ENCODE peak calls at places on chromosome 12, in five cellular contexts. L, A, O, D and K are unnamed samples.

GRCh38 chr12:111424189-111424792 is 18.6 kb downstream of the SH2B3 start:
- DNase-seq in L (no peak), A (no peak), O (no peak), D (no peak), K (no peak)

GRCh38 chr12:69684472-69684871 is 14.6 kb downstream of the BEST3 start:
- DNase-seq in L (no peak), A (no peak), O (no peak), D (no peak), K (no peak)

GRCh38 chr12:5912437-5913334 is 32.4 kb downstream of the ANO2 start:
- DNase-seq in L (no peak), A (peak), O (no peak), D (no peak), K (no peak)

GRCh38 chr12:21248679-21249078 is 86.0 kb downstream of the SLCO1A2 start:
- DNase-seq in L (no peak), A (peak), O (no peak), D (no peak), K (no peak)

GRCh38 chr12:102120886-102121285 is 903 bp downstream of the PARPBP start:
- DNase-seq in L (peak), A (peak), O (no peak), D (no peak), K (no peak)

GRCh38 chr12:58071994-58072393 is 130.6 kb downstream of the ATP23 start:
- DNase-seq in L (no peak), A (no peak), O (no peak), D (no peak), K (no peak)

GRCh38 chr12:7099290-7099996 is 7.2 kb upstream of the C1R start:
- DNase-seq in L (no peak), A (no peak), O (no peak), D (no peak), K (no peak)

GRCh38 chr12:56336361-56337167 is 2.1 kb upstream of the IL23A start:
- DNase-seq in L (no peak), A (peak), O (no peak), D (no peak), K (no peak)

GRCh38 chr12:26576266-26576665 is 256.7 kb downstream of the ITPR2 start:
- DNase-seq in L (no peak), A (no peak), O (no peak), D (no peak), K (no peak)

GRCh38 chr12:130952106-130952505 is 1.6 kb upstream of the ADGRD1 start:
- DNase-seq in L (no peak), A (no peak), O (no peak), D (no peak), K (no peak)

GRCh38 chr12:103114296-103115055 is 157.0 kb downstream of the ASCL1 start:
- DNase-seq in L (no peak), A (no peak), O (no peak), D (no peak), K (no peak)

GRCh38 chr12:108304633-108305032 is 34.5 kb downstream of the CMKLR1 start:
- DNase-seq in L (no peak), A (peak), O (no peak), D (no peak), K (no peak)

GRCh38 chr12:6752181-6752930 is 585 bp downstream of the MLF2 start:
- DNase-seq in L (no peak), A (peak), O (peak), D (peak), K (no peak)

GRCh38 chr12:90808568-90808967 is 146.4 kb downstream of the CCER1 start:
- DNase-seq in L (no peak), A (no peak), O (no peak), D (no peak), K (no peak)

GRCh38 chr12:52347016-52347415 is 20.3 kb downstream of the KRT85 start:
- DNase-seq in L (no peak), A (no peak), O (no peak), D (no peak), K (no peak)

GRCh38 chr12:26164118-26164517 is 31.3 kb upstream of the SSPN start:
- DNase-seq in L (no peak), A (no peak), O (no peak), D (no peak), K (no peak)

GRCh38 chr12:89073027-89073398 is 279.3 kb downstream of the DUSP6 start:
- DNase-seq in L (peak), A (no peak), O (no peak), D (no peak), K (peak)

GRCh38 chr12:122888232-122888752 is 7.6 kb downstream of the VPS37B start:
- DNase-seq in L (peak), A (peak), O (no peak), D (peak), K (peak)

GRCh38 chr12:3740840-3741239 is 12.1 kb downstream of the CRACR2A start:
- DNase-seq in L (no peak), A (no peak), O (no peak), D (no peak), K (no peak)

GRCh38 chr12:128637616-128638606 is 185.8 kb downstream of the SLC15A4 start:
- DNase-seq in L (no peak), A (no peak), O (no peak), D (no peak), K (peak)

GRCh38 chr12:47397664-47398281 is 308.1 kb downstream of the RPAP3 start:
- DNase-seq in L (no peak), A (peak), O (no peak), D (no peak), K (no peak)

GRCh38 chr12:7678744-7679143 is 13.0 kb upstream of the APOBEC1 start:
- DNase-seq in L (no peak), A (no peak), O (no peak), D (no peak), K (no peak)

GRCh38 chr12:108640802-108641445 is 7.2 kb upstream of the SELPLG start:
- DNase-seq in L (no peak), A (no peak), O (no peak), D (peak), K (no peak)

GRCh38 chr12:104458645-104459555 is 2.2 kb downstream of the CHST11 start:
- DNase-seq in L (no peak), A (peak), O (no peak), D (peak), K (no peak)

GRCh38 chr12:124620606-124621295 is 53.3 kb upstream of the NCOR2 start:
- DNase-seq in L (no peak), A (no peak), O (no peak), D (no peak), K (peak)

GRCh38 chr12:49838973-49839633 is 3.8 kb downstream of the BCDIN3D start:
- DNase-seq in L (no peak), A (peak), O (no peak), D (no peak), K (no peak)

GRCh38 chr12:111197545-111197944 is 171.3 kb downstream of the PHETA1 start:
- DNase-seq in L (no peak), A (peak), O (no peak), D (no peak), K (no peak)

GRCh38 chr12:19440916-19441315 is 1.6 kb downstream of the AEBP2 start:
- DNase-seq in L (no peak), A (no peak), O (no peak), D (no peak), K (no peak)

GRCh38 chr12:90695415-90695814 is 259.6 kb downstream of the CCER1 start:
- DNase-seq in L (no peak), A (no peak), O (no peak), D (no peak), K (no peak)

GRCh38 chr12:27710592-27711311 is at the start of gene MRPS35:
- DNase-seq in L (peak), A (peak), O (peak), D (peak), K (peak)

GRCh38 chr12:51911307-51911706 is 4.0 kb downstream of the ACVRL1 start:
- DNase-seq in L (no peak), A (no peak), O (no peak), D (no peak), K (no peak)

GRCh38 chr12:31362115-31362758 is 36.3 kb upstream of the SINHCAF start:
- DNase-seq in L (no peak), A (peak), O (no peak), D (no peak), K (no peak)

GRCh38 chr12:56104815-56105476 is 587 bp downstream of the PA2G4 start:
- DNase-seq in L (no peak), A (peak), O (no peak), D (no peak), K (no peak)

GRCh38 chr12:57939291-57939690 is 2.1 kb upstream of the ATP23 start:
- DNase-seq in L (no peak), A (no peak), O (no peak), D (no peak), K (no peak)

GRCh38 chr12:52278931-52279682 is 4.7 kb downstream of the KRT86 start:
- DNase-seq in L (no peak), A (peak), O (peak), D (peak), K (no peak)

GRCh38 chr12:74890237-74890599 is 319.4 kb downstream of the KCNC2 start:
- DNase-seq in L (peak), A (peak), O (no peak), D (no peak), K (peak)

GRCh38 chr12:56129210-56129691 is 1.2 kb downstream of the ESYT1 start:
- DNase-seq in L (no peak), A (peak), O (no peak), D (peak), K (no peak)

DNA sequence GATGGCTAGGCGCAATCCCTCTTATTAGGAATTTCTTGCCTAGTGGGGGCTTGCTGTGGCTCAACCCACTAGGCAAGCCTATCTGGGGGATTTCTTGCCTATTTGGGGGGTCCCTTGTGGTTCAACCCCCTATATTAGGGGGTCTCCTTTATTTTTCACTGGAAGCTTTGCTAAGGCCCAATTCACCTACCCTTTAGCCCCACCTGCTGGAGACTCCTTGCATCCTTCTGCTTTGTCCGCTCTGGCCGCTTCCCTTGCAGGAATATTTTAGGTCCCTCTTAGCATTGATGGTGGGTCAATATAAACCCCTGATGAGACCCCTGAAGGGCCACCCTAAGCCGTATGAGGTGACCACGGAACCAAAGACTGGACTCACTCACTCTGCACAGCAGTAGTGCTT is 1552.1 kb downstream of the AACS start:
- DNase-seq in L (no peak), A (peak), O (no peak), D (no peak), K (no peak)
- TF ChIP-seq CTCF in L (peak), A (peak), O (peak), D (peak), K (peak)

GRCh38 chr12:118302053-118302452 is 70.7 kb downstream of the TAOK3 start:
- DNase-seq in L (peak), A (no peak), O (no peak), D (no peak), K (no peak)

GRCh38 chr12:118304093-118304492 is 68.6 kb downstream of the TAOK3 start:
- DNase-seq in L (no peak), A (no peak), O (no peak), D (no peak), K (no peak)

GRCh38 chr12:118311666-118312065 is 61.0 kb downstream of the TAOK3 start:
- DNase-seq in L (no peak), A (no peak), O (no peak), D (no peak), K (no peak)

GRCh38 chr12:118310320-118310719 is 62.4 kb downstream of the TAOK3 start:
- DNase-seq in L (no peak), A (no peak), O (no peak), D (no peak), K (no peak)

GRCh38 chr12:118307069-118307954 is 65.4 kb downstream of the TAOK3 start:
- DNase-seq in L (peak), A (no peak), O (no peak), D (no peak), K (peak)
- H3K4me3 ChIP-seq in L (peak), A (no peak), O (no peak), D (peak), K (peak)

GRCh38 chr12:43728117-43728516 is 30.5 kb downstream of the PUS7L start:
- DNase-seq in L (no peak), A (no peak), O (no peak), D (no peak), K (no peak)
- TF ChIP-seq CTCF in L (peak), A (peak), O (peak), D (peak), K (no peak)

GRCh38 chr12:115570271-115570777 is 707.2 kb downstream of the MED13L start:
- DNase-seq in L (no peak), A (no peak), O (no peak), D (no peak), K (no peak)
- H3K4me3 ChIP-seq in L (no peak), A (no peak), O (peak), D (no peak), K (no peak)

GRCh38 chr12:4763549-4763948 is 43.3 kb downstream of the GALNT8 start:
- DNase-seq in L (no peak), A (peak), O (no peak), D (no peak), K (no peak)
- TF ChIP-seq CTCF in L (peak), A (peak), O (no peak), D (no peak), K (no peak)

DNA sequence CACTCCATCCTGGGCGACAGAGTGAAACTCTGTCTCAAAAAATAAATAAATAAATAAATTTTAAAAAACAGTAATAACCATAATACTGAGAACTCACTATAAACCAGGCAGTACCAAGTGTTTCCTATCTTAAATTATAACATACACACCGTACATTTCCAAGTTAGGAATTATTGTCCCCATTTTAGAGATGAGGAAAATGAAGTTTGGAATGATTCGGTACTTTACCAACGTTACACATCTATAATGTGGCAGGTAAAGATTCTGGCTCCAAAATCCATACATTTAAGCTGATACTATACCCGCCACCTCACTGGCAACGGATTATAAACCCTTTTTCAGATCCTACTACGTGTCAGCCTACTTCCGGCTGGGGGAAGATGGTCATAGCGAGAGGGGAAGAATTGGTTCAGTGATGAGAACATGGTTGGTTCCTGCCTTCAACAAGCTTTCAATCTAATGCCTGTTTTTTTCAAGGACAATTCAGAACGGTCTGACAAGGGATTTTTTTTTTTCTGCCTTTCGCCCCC is 105.9 kb upstream of the ATF7IP start:
- DNase-seq in L (no peak), A (no peak), O (no peak), D (no peak), K (no peak)
- H3K4me3 ChIP-seq in L (no peak), A (no peak), O (peak), D (no peak), K (no peak)

GRCh38 chr12:114508529-114509129 is 102.7 kb upstream of the TBX5 start:
- DNase-seq in L (peak), A (peak), O (peak), D (peak), K (peak)

DNA sequence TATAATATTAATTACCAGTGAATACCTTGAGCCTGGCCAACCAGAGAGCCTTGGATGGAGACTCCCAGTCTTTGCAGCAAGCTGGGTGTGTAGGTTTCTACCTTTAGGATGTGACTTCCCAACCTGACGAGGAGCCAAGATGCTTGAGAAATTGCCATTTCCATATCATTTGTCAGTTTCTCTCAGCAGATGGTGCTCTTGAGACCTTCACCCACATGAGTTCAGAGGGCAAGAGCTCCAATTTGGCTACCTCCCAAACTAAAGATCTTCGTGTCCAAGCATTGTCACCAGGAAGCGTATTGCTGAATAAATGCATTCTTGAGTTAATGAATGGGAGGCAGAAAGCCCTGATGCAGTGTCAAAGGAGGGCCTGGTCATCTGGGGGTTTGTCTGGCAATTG is 106.4 kb upstream of the TBX5 start:
- DNase-seq in L (no peak), A (peak), O (no peak), D (no peak), K (no peak)
- TF ChIP-seq CTCF in L (no peak), A (peak), O (no peak), D (no peak), K (no peak)

GRCh38 chr12:53391667-53392244 is 11.8 kb downstream of the SP1 start:
- DNase-seq in L (no peak), A (no peak), O (no peak), D (no peak), K (no peak)

GRCh38 chr12:53383258-53383657 is 3.3 kb downstream of the SP1 start:
- DNase-seq in L (no peak), A (no peak), O (no peak), D (no peak), K (no peak)

GRCh38 chr12:53389702-53390101 is 9.7 kb downstream of the SP1 start:
- DNase-seq in L (no peak), A (no peak), O (no peak), D (no peak), K (no peak)

DNA sequence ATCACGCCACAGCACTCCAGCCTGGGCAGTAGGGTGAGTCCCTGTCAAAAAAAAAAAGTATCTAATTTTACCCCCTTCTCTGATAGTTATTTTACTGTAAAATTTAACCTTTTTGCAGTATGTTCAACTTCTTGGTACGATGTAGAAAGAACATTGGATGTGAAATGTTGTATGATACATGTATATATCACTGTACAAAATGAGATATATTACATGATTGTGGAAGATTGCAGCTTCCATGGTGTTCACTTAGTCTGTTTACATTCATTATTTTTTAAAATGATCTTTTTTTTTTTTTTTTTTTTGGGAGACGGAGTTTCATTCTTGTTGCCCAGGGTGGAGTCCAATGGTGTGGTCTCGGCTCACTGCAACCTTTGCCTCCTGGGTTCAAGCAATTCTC is 9.0 kb downstream of the SP1 start:
- DNase-seq in L (no peak), A (no peak), O (no peak), D (no peak), K (no peak)
- H3K4me3 ChIP-seq in L (no peak), A (no peak), O (no peak), D (peak), K (no peak)

GRCh38 chr12:14514946-14515345 is 52.7 kb downstream of the PLBD1 start:
- DNase-seq in L (no peak), A (no peak), O (no peak), D (no peak), K (peak)

GRCh38 chr12:14514154-14514842 is 53.4 kb downstream of the PLBD1 start:
- DNase-seq in L (peak), A (peak), O (no peak), D (no peak), K (peak)

GRCh38 chr12:14505626-14506596 is 61.8 kb downstream of the PLBD1 start:
- DNase-seq in L (no peak), A (no peak), O (no peak), D (no peak), K (no peak)

DNA sequence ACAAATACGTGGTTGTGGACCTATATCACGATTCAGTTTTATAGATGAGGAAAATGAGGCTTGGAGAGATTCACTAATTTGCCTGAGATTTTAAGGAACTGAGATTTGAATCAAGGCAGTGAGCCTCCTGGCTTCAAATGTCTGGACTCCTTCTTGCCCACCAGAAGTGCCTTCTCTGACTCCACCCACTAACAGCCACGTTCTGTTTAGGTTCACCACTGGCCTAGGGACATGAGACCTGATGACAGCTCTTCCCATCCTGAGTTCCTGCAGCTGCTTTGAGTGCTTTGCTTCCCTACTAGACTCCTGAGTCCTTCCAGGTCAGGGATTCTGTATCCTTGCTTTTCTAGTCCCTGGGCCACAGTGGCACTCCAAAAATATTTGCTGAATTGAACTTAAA is 57.1 kb downstream of the PLBD1 start:
- DNase-seq in L (no peak), A (peak), O (no peak), D (no peak), K (no peak)
- TF ChIP-seq CTCF in L (no peak), A (no peak), O (no peak), D (no peak), K (no peak)